ENCODE peak calls at places on chromosome 18, in eight cellular contexts. M is CD8-positive, alpha-beta T cell; Z is GM13977; I is B cell; Y is cardiac muscle cell; N is tibial artery; J is HCT116; G is IMR-90. K is an unnamed sample.
A peak's percentile ranks its signal among the peaks of the same experiment; 100 is the strongest.

GRCh38 chr18:686339-687111 is 25.9 kb downstream of the ENOSF1 start:
- DNase-seq in M (no peak), Z (no peak), I (no peak), Y (peak; percentile 41), N (no peak), J (no peak), G (peak; percentile 23), K (no peak)

GRCh38 chr18:78160961-78161656 is 818.5 kb upstream of the SALL3 start:
- DNase-seq in M (no peak), Z (no peak), I (no peak), Y (no peak), N (no peak), J (no peak), G (no peak), K (no peak)

GRCh38 chr18:9741461-9741820 is 33.3 kb downstream of the RAB31 start:
- DNase-seq in M (no peak), Z (no peak), I (no peak), Y (no peak), N (no peak), J (no peak), G (no peak), K (no peak)

GRCh38 chr18:78980279-78980771 is 707 bp downstream of the SALL3 start:
- DNase-seq in M (no peak), Z (no peak), I (no peak), Y (peak; percentile 9), N (no peak), J (no peak), G (no peak), K (no peak)

GRCh38 chr18:79706006-79706405 is 26.4 kb downstream of the CTDP1 start:
- DNase-seq in M (peak; percentile 14), Z (no peak), I (no peak), Y (no peak), N (no peak), J (no peak), G (no peak), K (no peak)

GRCh38 chr18:9735238-9735637 is 27.1 kb downstream of the RAB31 start:
- DNase-seq in M (no peak), Z (no peak), I (no peak), Y (no peak), N (no peak), J (no peak), G (no peak), K (no peak)

GRCh38 chr18:36630917-36631316 is 197.9 kb downstream of the TPGS2 start:
- DNase-seq in M (no peak), Z (no peak), I (no peak), Y (no peak), N (no peak), J (no peak), G (no peak), K (no peak)

GRCh38 chr18:74499633-74500032 is 3.5 kb downstream of the CNDP2 start:
- DNase-seq in M (peak; percentile 53), Z (peak; percentile 73), I (peak; percentile 69), Y (peak; percentile 29), N (peak; percentile 76), J (no peak), G (no peak), K (peak; percentile 66)

GRCh38 chr18:21834301-21834660 is 93.7 kb downstream of the MIB1 start:
- DNase-seq in M (no peak), Z (no peak), I (no peak), Y (peak; percentile 13), N (no peak), J (no peak), G (peak; percentile 27), K (no peak)

GRCh38 chr18:8215741-8216140 is 393.5 kb upstream of the RAB12 start:
- DNase-seq in M (no peak), Z (no peak), I (no peak), Y (no peak), N (no peak), J (no peak), G (no peak), K (no peak)

GRCh38 chr18:66931010-66931409 is 327.1 kb upstream of the CDH19 start:
- DNase-seq in M (no peak), Z (no peak), I (no peak), Y (no peak), N (no peak), J (no peak), G (no peak), K (no peak)

GRCh38 chr18:26435415-26436095 is 112.8 kb downstream of the KCTD1 start:
- DNase-seq in M (no peak), Z (no peak), I (no peak), Y (no peak), N (no peak), J (no peak), G (no peak), K (no peak)

GRCh38 chr18:69817335-69817935 is 130.2 kb downstream of the CD226 start:
- DNase-seq in M (no peak), Z (no peak), I (no peak), Y (peak; percentile 78), N (no peak), J (no peak), G (peak; percentile 98), K (no peak)

GRCh38 chr18:26301681-26302080 is 75.4 kb downstream of the TAF4B start:
- DNase-seq in M (no peak), Z (no peak), I (no peak), Y (peak; percentile 61), N (no peak), J (no peak), G (no peak), K (no peak)

GRCh38 chr18:79377187-79377891 is 18.4 kb upstream of the NFATC1 start:
- DNase-seq in M (no peak), Z (no peak), I (no peak), Y (no peak), N (no peak), J (no peak), G (no peak), K (no peak)

GRCh38 chr18:75208055-75208835 is 694 bp downstream of the PTGR3 start:
- DNase-seq in M (peak; percentile 46), Z (peak; percentile 59), I (peak; percentile 47), Y (peak; percentile 67), N (peak; percentile 75), J (no peak), G (peak; percentile 60), K (peak; percentile 53)

GRCh38 chr18:13611616-13612110 is 114.7 kb downstream of the FAM210A start:
- DNase-seq in M (peak; percentile 36), Z (no peak), I (no peak), Y (peak; percentile 83), N (peak; percentile 76), J (no peak), G (peak; percentile 9), K (no peak)

GRCh38 chr18:48230459-48231113 is 178.6 kb downstream of the ZBTB7C start:
- DNase-seq in M (no peak), Z (peak; percentile 49), I (no peak), Y (peak; percentile 74), N (no peak), J (peak; percentile 57), G (peak; percentile 31), K (peak; percentile 65)
- TF ChIP-seq CTCF in M (no peak), Z (peak; percentile 58), I (no peak), Y (peak; percentile 68), N (peak; percentile 39), J (peak; percentile 77), G (peak; percentile 51), K (peak; percentile 53)

GRCh38 chr18:44589709-44590108 is 91.0 kb upstream of the SETBP1 start:
- DNase-seq in M (no peak), Z (no peak), I (no peak), Y (peak; percentile 63), N (no peak), J (no peak), G (peak; percentile 74), K (peak; percentile 13)

GRCh38 chr18:44586782-44587524 is 93.7 kb upstream of the SETBP1 start:
- DNase-seq in M (no peak), Z (no peak), I (no peak), Y (no peak), N (no peak), J (no peak), G (no peak), K (no peak)

GRCh38 chr18:44584900-44585299 is 95.8 kb upstream of the SETBP1 start:
- DNase-seq in M (no peak), Z (no peak), I (no peak), Y (no peak), N (no peak), J (no peak), G (no peak), K (no peak)

GRCh38 chr18:44590976-44591375 is 89.7 kb upstream of the SETBP1 start:
- DNase-seq in M (no peak), Z (no peak), I (no peak), Y (no peak), N (no peak), J (no peak), G (no peak), K (no peak)

DNA sequence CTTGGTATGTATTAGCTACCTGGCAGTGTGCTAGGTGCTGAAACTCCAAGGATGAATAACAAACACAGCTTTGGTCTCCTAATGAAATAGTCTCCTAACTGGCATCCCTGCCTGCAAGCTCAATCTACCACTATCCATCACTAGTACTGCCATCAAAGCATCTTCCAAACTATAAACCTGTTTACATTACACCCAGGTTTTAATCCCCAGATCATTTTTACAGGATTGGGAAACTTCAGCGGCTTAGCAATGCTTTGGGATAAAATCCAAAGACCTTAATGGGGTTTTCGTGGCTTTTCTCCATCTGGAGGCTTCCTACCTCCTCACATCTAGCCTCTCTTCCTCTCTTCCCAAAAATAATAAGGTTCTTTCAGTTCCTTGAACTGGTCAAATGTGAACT is 92.2 kb upstream of the SETBP1 start:
- DNase-seq in M (no peak), Z (no peak), I (no peak), Y (no peak), N (no peak), J (no peak), G (no peak), K (no peak)
- TF ChIP-seq CTCF in M (no peak), Z (no peak), I (no peak), Y (no peak), N (no peak), J (no peak), G (no peak), K (no peak)

GRCh38 chr18:11868230-11868629 is 17.0 kb downstream of the CHMP1B start:
- DNase-seq in M (no peak), Z (no peak), I (no peak), Y (no peak), N (peak; percentile 25), J (no peak), G (no peak), K (no peak)

GRCh38 chr18:11871501-11871900 is 20.3 kb downstream of the CHMP1B start:
- DNase-seq in M (no peak), Z (peak; percentile 57), I (no peak), Y (no peak), N (no peak), J (no peak), G (no peak), K (peak; percentile 13)

GRCh38 chr18:11874676-11875075 is 23.5 kb downstream of the CHMP1B start:
- DNase-seq in M (no peak), Z (no peak), I (no peak), Y (no peak), N (peak; percentile 29), J (no peak), G (no peak), K (no peak)

GRCh38 chr18:11873670-11874340 is 22.6 kb downstream of the CHMP1B start:
- DNase-seq in M (no peak), Z (no peak), I (no peak), Y (no peak), N (peak; percentile 62), J (no peak), G (no peak), K (no peak)

GRCh38 chr18:11872479-11873136 is 21.4 kb downstream of the CHMP1B start:
- DNase-seq in M (peak; percentile 37), Z (peak; percentile 59), I (peak; percentile 42), Y (peak; percentile 47), N (peak; percentile 56), J (peak; percentile 36), G (no peak), K (peak; percentile 50)
- TF ChIP-seq CTCF in M (peak; percentile 50), Z (peak; percentile 24), I (peak; percentile 25), Y (peak; percentile 35), N (peak; percentile 24), J (peak; percentile 62), G (peak; percentile 27), K (peak; percentile 60)

GRCh38 chr18:58785171-58785805 is 79.4 kb upstream of the ZNF532 start:
- DNase-seq in M (no peak), Z (no peak), I (no peak), Y (peak; percentile 75), N (no peak), J (peak; percentile 88), G (peak; percentile 88), K (peak; percentile 91)
- TF ChIP-seq CTCF in M (no peak), Z (no peak), I (no peak), Y (no peak), N (peak; percentile 7), J (no peak), G (no peak), K (peak; percentile 39)